ENCODE peak calls at places on chromosomes 11 and 22, in eight cellular contexts. H, W, M, A, K, U, R and L are unnamed samples. For H3K4me1, the result is how much of the 10 kb centered on the place peaks cover.

GRCh38 chr22:39997939-39998726 is 3.4 kb downstream of the FAM83F start:
- DNase-seq in H (no peak), W (peak), M (peak), A (no peak), K (no peak), U (peak), R (peak), L (peak)

GRCh38 chr11:68008381-68009337 is 1.5 kb upstream of the ALDH3B1 start:
- DNase-seq in H (no peak), W (no peak), M (no peak), A (peak), K (peak), U (peak), R (no peak), L (no peak)

GRCh38 chr11:64729851-64730382 is 6.9 kb upstream of the NRXN2 start:
- DNase-seq in H (no peak), W (no peak), M (peak), A (peak), K (no peak), U (peak), R (no peak), L (peak)

GRCh38 chr11:88534185-88534584 is 196.6 kb upstream of the CTSC start:
- DNase-seq in H (no peak), W (no peak), M (no peak), A (no peak), K (no peak), U (no peak), R (no peak), L (no peak)

GRCh38 chr22:40226620-40227019 is 48.9 kb downstream of the TNRC6B start:
- DNase-seq in H (no peak), W (no peak), M (no peak), A (no peak), K (no peak), U (no peak), R (no peak), L (no peak)

GRCh38 chr22:41229215-41229614 is 11.5 kb downstream of the CHADL start:
- DNase-seq in H (no peak), W (no peak), M (no peak), A (no peak), K (no peak), U (no peak), R (no peak), L (no peak)

GRCh38 chr11:73225001-73225686 is 7.1 kb downstream of the P2RY2 start:
- DNase-seq in H (no peak), W (no peak), M (no peak), A (no peak), K (peak), U (peak), R (no peak), L (no peak)

GRCh38 chr11:64588701-64589100 is 2.3 kb upstream of the SLC22A12 start:
- DNase-seq in H (no peak), W (no peak), M (no peak), A (no peak), K (no peak), U (no peak), R (no peak), L (no peak)

GRCh38 chr11:118544647-118545010 is 13.6 kb downstream of the TMEM25 start:
- DNase-seq in H (no peak), W (no peak), M (no peak), A (no peak), K (no peak), U (no peak), R (no peak), L (no peak)

GRCh38 chr11:130999086-130999485 is 82.8 kb upstream of the SNX19 start:
- DNase-seq in H (no peak), W (peak), M (no peak), A (no peak), K (no peak), U (no peak), R (peak), L (no peak)

GRCh38 chr11:3220521-3221407 is 2.2 kb upstream of the MRGPRG start:
- DNase-seq in H (no peak), W (no peak), M (peak), A (no peak), K (peak), U (peak), R (no peak), L (peak)

GRCh38 chr11:30143098-30143705 is 87.6 kb upstream of the FSHB start:
- DNase-seq in H (no peak), W (peak), M (peak), A (peak), K (no peak), U (peak), R (peak), L (no peak)

GRCh38 chr11:95081412-95081811 is 8.2 kb upstream of the ENDOD1 start:
- DNase-seq in H (peak), W (no peak), M (no peak), A (no peak), K (no peak), U (no peak), R (peak), L (peak)

GRCh38 chr11:69444381-69445130 is 36.9 kb upstream of the LINC01488 start:
- DNase-seq in H (peak), W (peak), M (peak), A (no peak), K (peak), U (no peak), R (peak), L (peak)

GRCh38 chr22:25139062-25139461 is 60.6 kb upstream of the CRYBB3 start:
- DNase-seq in H (no peak), W (no peak), M (no peak), A (no peak), K (no peak), U (no peak), R (peak), L (peak)

GRCh38 chr11:82308979-82309378 is 424.7 kb downstream of the FAM181B start:
- DNase-seq in H (no peak), W (no peak), M (no peak), A (no peak), K (no peak), U (no peak), R (no peak), L (no peak)

GRCh38 chr22:47607486-47607885 is 845.0 kb downstream of the TBC1D22A start:
- DNase-seq in H (no peak), W (no peak), M (no peak), A (no peak), K (no peak), U (no peak), R (no peak), L (no peak)

GRCh38 chr11:27423125-27423524 is 49.5 kb downstream of the LGR4 start:
- DNase-seq in H (peak), W (peak), M (no peak), A (no peak), K (no peak), U (no peak), R (peak), L (peak)

GRCh38 chr11:133508448-133508847 is 23.9 kb downstream of the OPCML start:
- DNase-seq in H (no peak), W (no peak), M (peak), A (no peak), K (no peak), U (no peak), R (no peak), L (peak)
- TF ChIP-seq CTCF in H (no peak), W (no peak), M (no peak), A (no peak), K (no peak), U (no peak), R (no peak), L (no peak)

GRCh38 chr11:86623041-86623621 is 49.3 kb downstream of the ME3 start:
- DNase-seq in H (no peak), W (no peak), M (no peak), A (no peak), K (no peak), U (no peak), R (no peak), L (no peak)
- H3K4me1 ChIP-seq in H (half or more), W (under half), M (under half), A (under half), K (under half), U (under half), R (under half), L (half or more)

GRCh38 chr22:31173386-31174145 is 13.6 kb downstream of the RNF185 start:
- DNase-seq in H (no peak), W (peak), M (no peak), A (no peak), K (no peak), U (no peak), R (peak), L (no peak)

GRCh38 chr22:31178859-31179258 is 18.9 kb downstream of the RNF185 start:
- DNase-seq in H (no peak), W (no peak), M (no peak), A (no peak), K (no peak), U (no peak), R (no peak), L (no peak)

GRCh38 chr22:31179345-31179744 is 19.4 kb downstream of the RNF185 start:
- DNase-seq in H (no peak), W (peak), M (no peak), A (no peak), K (no peak), U (no peak), R (no peak), L (no peak)

GRCh38 chr22:31176923-31177322 is 16.9 kb downstream of the RNF185 start:
- DNase-seq in H (no peak), W (no peak), M (no peak), A (no peak), K (no peak), U (no peak), R (no peak), L (no peak)

GRCh38 chr22:31177420-31178162 is 17.6 kb downstream of the RNF185 start:
- DNase-seq in H (no peak), W (peak), M (no peak), A (no peak), K (no peak), U (no peak), R (peak), L (no peak)
- TF ChIP-seq CTCF in H (no peak), W (peak), M (no peak), A (no peak), K (no peak), U (no peak), R (no peak), L (no peak)

GRCh38 chr11:315516-315994 is 1.7 kb downstream of the IFITM1 start:
- DNase-seq in H (no peak), W (no peak), M (no peak), A (no peak), K (no peak), U (no peak), R (no peak), L (no peak)

GRCh38 chr11:313304-313786 is 495 bp upstream of the IFITM1 start:
- DNase-seq in H (no peak), W (no peak), M (no peak), A (no peak), K (no peak), U (no peak), R (no peak), L (peak)

GRCh38 chr11:312092-312816 is 1.6 kb upstream of the IFITM1 start:
- DNase-seq in H (no peak), W (no peak), M (no peak), A (no peak), K (no peak), U (no peak), R (peak), L (peak)

GRCh38 chr11:315051-315481 is 1.2 kb downstream of the IFITM1 start:
- DNase-seq in H (no peak), W (no peak), M (no peak), A (no peak), K (no peak), U (no peak), R (no peak), L (no peak)

GRCh38 chr11:313787-314547 is at the start of gene IFITM1:
- DNase-seq in H (no peak), W (peak), M (no peak), A (peak), K (peak), U (no peak), R (peak), L (peak)
- H3K4me1 ChIP-seq in H (half or more), W (under half), M (under half), A (under half), K (half or more), U (under half), R (under half), L (under half)

GRCh38 chr22:46547179-46547882 is 9.9 kb upstream of the CELSR1 start:
- DNase-seq in H (peak), W (peak), M (no peak), A (no peak), K (peak), U (no peak), R (peak), L (peak)
- TF ChIP-seq CTCF in H (no peak), W (no peak), M (no peak), A (no peak), K (no peak), U (no peak), R (no peak), L (no peak)

GRCh38 chr22:22208657-22209056 is 35.9 kb upstream of the VPREB1 start:
- DNase-seq in H (no peak), W (no peak), M (no peak), A (no peak), K (no peak), U (no peak), R (no peak), L (no peak)

GRCh38 chr22:22207845-22208564 is 36.6 kb upstream of the VPREB1 start:
- DNase-seq in H (peak), W (peak), M (peak), A (peak), K (peak), U (peak), R (peak), L (peak)

GRCh38 chr22:22210375-22210774 is 34.2 kb upstream of the VPREB1 start:
- DNase-seq in H (no peak), W (peak), M (no peak), A (peak), K (no peak), U (no peak), R (peak), L (no peak)

GRCh38 chr22:22213231-22213630 is 31.4 kb upstream of the VPREB1 start:
- DNase-seq in H (no peak), W (peak), M (no peak), A (no peak), K (no peak), U (no peak), R (no peak), L (no peak)

DNA sequence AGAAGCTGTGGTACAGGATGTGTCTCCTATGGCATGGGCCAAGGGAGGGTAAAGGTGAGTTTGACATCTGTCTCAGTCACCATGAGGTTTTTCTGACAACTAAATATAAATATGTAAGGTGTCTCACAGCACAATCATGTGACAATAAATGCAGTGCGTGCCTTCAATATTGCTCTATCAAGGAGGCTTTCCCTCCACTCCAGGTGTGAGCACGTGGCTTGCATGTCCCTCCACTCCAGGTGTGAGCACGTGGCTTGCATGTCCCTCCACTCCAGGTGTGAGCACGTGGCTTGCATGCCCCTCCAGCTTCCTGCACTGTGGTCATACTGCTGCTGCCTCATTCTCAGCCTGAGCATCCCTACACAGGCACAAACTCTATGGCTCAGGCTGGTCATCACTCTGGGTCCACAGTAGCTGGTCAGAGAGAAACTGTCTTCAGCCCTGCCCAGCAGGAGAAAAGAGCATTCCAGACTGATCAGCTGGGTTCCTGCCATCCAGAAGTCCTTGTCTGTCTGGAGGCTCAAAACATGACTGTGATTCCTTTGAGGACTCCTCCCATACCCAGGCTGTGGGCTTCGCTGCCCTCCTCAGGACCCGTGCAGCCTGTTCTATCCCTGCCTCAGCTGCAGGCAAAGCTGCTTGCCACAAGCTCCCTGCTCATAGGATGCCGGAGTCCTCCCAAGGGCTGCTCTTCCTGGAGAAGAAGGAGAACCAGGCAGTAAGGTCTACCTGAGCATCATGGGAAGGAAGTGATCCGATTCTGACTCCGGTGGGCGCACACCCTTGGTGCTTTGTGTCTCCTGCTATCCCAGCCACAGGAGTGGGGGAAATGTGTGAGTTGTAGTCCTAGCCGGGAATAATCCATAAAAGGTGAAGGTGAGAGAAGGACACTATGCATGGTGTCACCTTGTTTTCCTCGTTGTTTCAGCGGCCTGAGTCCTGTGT is 33.4 kb upstream of the VPREB1 start:
- DNase-seq in H (no peak), W (no peak), M (no peak), A (no peak), K (no peak), U (no peak), R (no peak), L (no peak)
- H3K4me1 ChIP-seq in H (under half), W (under half), M (under half), A (under half), K (under half), U (under half), R (under half), L (under half)

GRCh38 chr22:30025187-30025586 is 55.1 kb upstream of the HORMAD2 start:
- DNase-seq in H (no peak), W (no peak), M (no peak), A (no peak), K (peak), U (no peak), R (no peak), L (no peak)
- TF ChIP-seq CTCF in H (no peak), W (no peak), M (no peak), A (no peak), K (no peak), U (no peak), R (no peak), L (no peak)

GRCh38 chr11:48105096-48105990 is 111.3 kb upstream of the OR4B1 start:
- DNase-seq in H (peak), W (no peak), M (no peak), A (no peak), K (no peak), U (no peak), R (no peak), L (no peak)
- H3K4me1 ChIP-seq in H (under half), W (under half), M (under half), A (under half), K (under half), U (under half), R (under half), L (half or more)

GRCh38 chr11:8056810-8057463 is 24.1 kb upstream of the TUB start:
- DNase-seq in H (peak), W (peak), M (no peak), A (no peak), K (no peak), U (no peak), R (peak), L (no peak)
- TF ChIP-seq CTCF in H (no peak), W (no peak), M (no peak), A (no peak), K (no peak), U (no peak), R (no peak), L (no peak)